ENCODE peak calls at places on chromosomes 1 and 21, in ten cellular contexts. G, D, U, W, B, A, P, O, E and Q are unnamed samples.

GRCh38 chr21:45988366-45989347 is 7.1 kb downstream of the COL6A1 start:
- DNase-seq in B (no peak), U (no peak), W (no peak), E (no peak), G (no peak), D (no peak), P (no peak), O (no peak), A (no peak), Q (no peak)

GRCh38 chr1:220313576-220313975 is 41.3 kb upstream of the RAB3GAP2 start:
- DNase-seq in E (no peak), O (no peak), D (no peak), G (no peak), P (no peak), U (no peak), W (no peak), B (no peak), A (no peak), Q (no peak)

GRCh38 chr21:46116189-46116845 is 18.4 kb downstream of the COL6A2 start:
- DNase-seq in B (peak), E (no peak), P (no peak), G (no peak), U (no peak), A (no peak), D (no peak), O (no peak), W (no peak), Q (no peak)

GRCh38 chr1:147515046-147515869 is 26.0 kb upstream of the BCL9 start:
- DNase-seq in O (no peak), W (no peak), G (no peak), B (no peak), U (no peak), D (no peak), E (no peak), P (peak), A (no peak), Q (no peak)

GRCh38 chr1:43367026-43367903 is 546 bp downstream of the ELOVL1 start:
- DNase-seq in P (no peak), G (no peak), O (no peak), B (peak), U (no peak), D (peak), W (no peak), A (peak), E (no peak), Q (no peak)

GRCh38 chr1:156618853-156619581 is at the start of gene HAPLN2:
- DNase-seq in O (no peak), E (no peak), B (no peak), W (no peak), U (no peak), A (no peak), D (no peak), G (peak), P (no peak), Q (peak)

GRCh38 chr21:28832013-28832714 is 160.5 kb downstream of the LTN1 start:
- DNase-seq in O (no peak), A (peak), P (peak), B (no peak), E (no peak), D (no peak), G (no peak), W (no peak), U (no peak), Q (no peak)

GRCh38 chr1:153616885-153617428 is 832 bp upstream of the S100A14 start:
- DNase-seq in O (no peak), E (no peak), B (peak), A (no peak), D (no peak), G (no peak), W (no peak), U (no peak), P (no peak), Q (no peak)

GRCh38 chr1:169692766-169693460 is 18.5 kb downstream of the SELL start:
- DNase-seq in O (no peak), W (no peak), U (no peak), B (no peak), G (no peak), A (no peak), D (no peak), E (no peak), P (no peak), Q (no peak)

GRCh38 chr1:44733365-44733764 is 2.4 kb upstream of the RNU5D-1 start:
- DNase-seq in E (peak), U (no peak), W (peak), G (no peak), O (no peak), B (no peak), D (no peak), P (peak), A (no peak), Q (no peak)

GRCh38 chr1:18556364-18556763 is 74.3 kb upstream of the PAX7 start:
- DNase-seq in G (no peak), O (no peak), U (no peak), E (no peak), P (peak), W (peak), D (no peak), B (no peak), A (no peak), Q (no peak)

GRCh38 chr1:112675728-112676381 is 1.4 kb downstream of the MOV10 start:
- DNase-seq in A (no peak), P (no peak), O (no peak), W (no peak), E (no peak), G (no peak), B (no peak), D (no peak), U (no peak), Q (no peak)

GRCh38 chr1:55969322-55969721 is 610.0 kb downstream of the PLPP3 start:
- DNase-seq in G (no peak), B (no peak), O (no peak), A (no peak), E (no peak), U (no peak), D (no peak), W (no peak), P (no peak), Q (no peak)

GRCh38 chr1:232474821-232475220 is 155.1 kb downstream of the SIPA1L2 start:
- DNase-seq in A (no peak), D (no peak), U (no peak), E (no peak), G (no peak), P (no peak), B (no peak), W (no peak), O (no peak), Q (no peak)

GRCh38 chr1:47885062-47885461 is 112.1 kb downstream of the TRABD2B start:
- DNase-seq in B (no peak), A (no peak), E (no peak), G (no peak), U (no peak), O (no peak), D (no peak), W (no peak), P (no peak), Q (no peak)

GRCh38 chr21:27528697-27529096 is 561.8 kb upstream of the ADAMTS5 start:
- DNase-seq in D (no peak), U (no peak), A (no peak), G (no peak), O (no peak), P (no peak), E (no peak), W (no peak), B (no peak), Q (no peak)

GRCh38 chr21:46295996-46296752 is 10.0 kb downstream of the YBEY start:
- DNase-seq in U (no peak), W (peak), E (no peak), B (peak), P (peak), G (peak), D (peak), A (peak), O (peak), Q (peak)

GRCh38 chr1:169059391-169059790 is 47.1 kb upstream of the ATP1B1 start:
- DNase-seq in G (no peak), O (no peak), D (no peak), P (no peak), U (no peak), B (no peak), A (no peak), E (no peak), W (no peak), Q (no peak)

GRCh38 chr1:32733573-32734321 is 31.2 kb upstream of the SYNC start:
- DNase-seq in E (no peak), B (no peak), A (no peak), D (no peak), W (no peak), P (peak), G (peak), O (no peak), U (no peak), Q (no peak)

GRCh38 chr1:237713886-237714285 is 176.8 kb downstream of the ZP4 start:
- DNase-seq in U (no peak), O (no peak), W (no peak), E (no peak), B (no peak), D (no peak), P (peak), A (no peak), G (no peak), Q (no peak)

GRCh38 chr1:212139526-212140137 is 104.1 kb downstream of the DTL start:
- DNase-seq in W (no peak), U (no peak), O (no peak), E (no peak), P (no peak), B (no peak), G (no peak), D (no peak), A (no peak), Q (no peak)

GRCh38 chr1:66777846-66778245 is 23.2 kb downstream of the INSL5 start:
- DNase-seq in O (no peak), U (no peak), P (no peak), G (no peak), E (no peak), D (no peak), A (no peak), W (no peak), B (no peak), Q (no peak)

GRCh38 chr21:37204580-37204979 is 62.6 kb downstream of the VPS26C start:
- DNase-seq in D (no peak), A (no peak), P (no peak), O (no peak), E (no peak), G (no peak), W (no peak), B (no peak), U (no peak), Q (no peak)